ENCODE peak calls at places on chromosomes 2 and 18, in six cellular contexts. D is left lung, Z is endodermal cell, B is right lobe of liver, R is RWPE1, J is sigmoid colon. F is an unnamed sample.
A peak's percentile ranks its signal among the peaks of the same experiment; 100 is the strongest.

GRCh38 chr2:6940820-6941219 is 23.6 kb downstream of the RNF144A start:
- DNase-seq in R (no peak), J (no peak), D (no peak), B (no peak), Z (peak; percentile 70), F (no peak)

GRCh38 chr2:222930862-222931261 is 70.0 kb downstream of the ACSL3 start:
- DNase-seq in B (no peak), R (no peak), J (no peak), D (no peak), Z (no peak), F (no peak)

GRCh38 chr2:171447675-171448074 is 13.6 kb downstream of the DCAF17 start:
- DNase-seq in J (no peak), B (no peak), D (no peak), Z (no peak), R (no peak), F (no peak)

GRCh38 chr2:83536489-83537020 is 922.5 kb downstream of the SUCLG1 start:
- DNase-seq in D (no peak), B (no peak), Z (no peak), R (peak; percentile 64), J (no peak), F (no peak)

GRCh38 chr2:24052951-24053350 is 3.4 kb downstream of the FKBP1B start:
- DNase-seq in D (no peak), J (no peak), R (no peak), B (no peak), Z (no peak), F (no peak)

GRCh38 chr2:191688934-191689695 is 11.2 kb downstream of the NABP1 start:
- DNase-seq in J (no peak), D (no peak), R (peak; percentile 87), B (no peak), Z (no peak), F (no peak)

GRCh38 chr2:101991731-101992145 is at the start of gene IL1R2:
- DNase-seq in R (no peak), J (no peak), Z (no peak), D (peak; percentile 88), B (peak; percentile 56), F (no peak)

GRCh38 chr2:133886735-133887675 is 318.7 kb upstream of the NCKAP5 start:
- DNase-seq in B (peak; percentile 71), Z (peak; percentile 91), R (peak; percentile 80), D (peak; percentile 60), J (peak; percentile 70), F (peak; percentile 66)

GRCh38 chr2:170101789-170102188 is 76.2 kb upstream of the MYO3B start:
- DNase-seq in R (no peak), J (no peak), B (no peak), Z (no peak), D (no peak), F (no peak)

GRCh38 chr18:9285604-9286003 is 49.0 kb upstream of the TWSG1 start:
- DNase-seq in D (no peak), R (no peak), Z (no peak), B (no peak), J (no peak), F (no peak)

GRCh38 chr2:234670052-234670451 is 173.2 kb upstream of the ARL4C start:
- DNase-seq in Z (peak; percentile 15), J (no peak), B (no peak), D (no peak), R (peak; percentile 88), F (no peak)

GRCh38 chr2:101738649-101739048 is 41.1 kb downstream of the MAP4K4 start:
- DNase-seq in B (no peak), J (no peak), D (no peak), Z (no peak), R (no peak), F (no peak)

GRCh38 chr2:188609321-188610049 is 317.8 kb downstream of the GULP1 start:
- DNase-seq in Z (no peak), B (no peak), D (no peak), J (no peak), R (no peak), F (no peak)

GRCh38 chr2:101463885-101464653 is 10.8 kb downstream of the RFX8 start:
- DNase-seq in D (no peak), B (no peak), J (no peak), Z (no peak), R (no peak), F (no peak)

GRCh38 chr2:55952415-55952814 is 28.8 kb upstream of the EFEMP1 start:
- DNase-seq in J (no peak), R (no peak), B (no peak), D (no peak), Z (no peak), F (no peak)

GRCh38 chr2:16186661-16187516 is 246.5 kb downstream of the MYCN start:
- DNase-seq in R (no peak), D (no peak), J (no peak), Z (no peak), B (no peak), F (no peak)

DNA sequence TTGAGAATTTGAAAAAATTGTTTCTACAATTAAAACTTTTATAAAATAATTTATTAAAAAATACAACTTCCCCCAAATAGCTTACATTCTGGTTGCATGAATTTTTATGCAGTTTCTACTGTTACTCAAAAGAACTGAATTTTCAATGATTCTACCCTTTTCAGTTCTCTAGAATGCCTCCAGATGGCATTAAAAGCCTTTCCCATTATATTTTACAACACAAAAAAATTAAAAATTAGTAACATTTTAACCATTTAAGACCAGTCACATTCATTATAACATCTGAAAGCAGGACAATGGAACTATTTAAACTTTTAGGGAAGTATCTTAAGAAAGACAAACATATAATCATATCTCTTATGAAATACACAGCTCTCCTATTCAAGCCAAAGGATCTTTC is 236.0 kb upstream of the REV1 start:
- DNase-seq in J (no peak), B (no peak), R (no peak), Z (no peak), D (no peak), F (no peak)
- TF ChIP-seq CTCF in J (no peak), B (peak; percentile 35), R (no peak), Z (peak; percentile 71), D (peak; percentile 40), F (no peak)

GRCh38 chr18:4789506-4789905 is 334.4 kb upstream of the DLGAP1 start:
- DNase-seq in Z (no peak), R (no peak), B (no peak), J (no peak), D (no peak), F (no peak)
- TF ChIP-seq CTCF in Z (no peak), R (no peak), B (no peak), J (no peak), D (no peak), F (no peak)

DNA sequence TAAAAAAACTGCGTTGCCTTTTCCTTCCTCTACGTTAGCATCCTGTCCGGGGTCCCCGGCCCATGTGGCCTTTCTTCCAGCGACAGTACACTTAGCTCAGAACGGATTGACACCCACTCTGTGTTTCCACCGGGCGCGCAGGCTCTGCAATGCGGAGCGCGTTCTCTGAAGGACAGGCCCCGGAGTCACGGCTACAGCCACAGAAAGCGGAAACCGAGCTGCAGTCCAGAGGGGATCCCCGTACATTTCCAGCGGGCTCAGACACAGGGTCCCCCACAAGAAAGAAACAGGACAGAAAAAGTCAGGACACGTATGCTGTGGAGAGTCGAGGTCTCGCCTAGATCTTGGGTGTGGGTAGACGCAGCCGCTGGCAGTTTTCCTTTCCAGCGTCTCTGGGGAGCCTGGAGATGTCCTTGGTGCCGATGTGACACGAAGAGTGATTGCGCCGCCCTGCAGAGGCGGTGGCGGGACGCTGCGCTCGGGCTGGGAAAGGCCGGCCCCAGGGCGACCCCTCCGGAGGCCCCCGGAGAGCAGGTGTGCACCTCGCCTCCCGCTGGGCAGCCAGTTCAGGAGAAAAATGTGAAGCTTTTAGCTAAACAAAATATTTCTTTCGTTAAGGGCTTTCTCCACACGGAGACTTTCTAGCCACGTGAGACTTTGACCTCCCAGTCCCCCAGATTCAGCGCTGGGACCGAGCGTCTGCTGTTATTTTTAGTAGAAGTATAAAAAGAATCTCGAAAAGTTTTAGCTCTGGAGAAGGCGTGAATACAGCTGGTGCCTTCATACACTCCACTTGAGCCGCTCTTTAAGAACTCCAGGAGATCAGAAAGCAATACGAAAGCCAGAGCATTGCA is 1.3 kb upstream of the ACKR3 start:
- DNase-seq in J (peak; percentile 80), D (peak; percentile 87), B (peak; percentile 58), R (no peak), Z (peak; percentile 79), F (peak; percentile 76)
- TF ChIP-seq CTCF in J (no peak), D (no peak), B (no peak), R (no peak), Z (peak; percentile 47), F (peak; percentile 40)

GRCh38 chr18:36744261-36744876 is 84.4 kb downstream of the TPGS2 start:
- DNase-seq in B (no peak), R (no peak), D (no peak), J (no peak), Z (no peak), F (no peak)
- TF ChIP-seq CTCF in B (no peak), R (no peak), D (no peak), J (no peak), Z (no peak), F (no peak)

DNA sequence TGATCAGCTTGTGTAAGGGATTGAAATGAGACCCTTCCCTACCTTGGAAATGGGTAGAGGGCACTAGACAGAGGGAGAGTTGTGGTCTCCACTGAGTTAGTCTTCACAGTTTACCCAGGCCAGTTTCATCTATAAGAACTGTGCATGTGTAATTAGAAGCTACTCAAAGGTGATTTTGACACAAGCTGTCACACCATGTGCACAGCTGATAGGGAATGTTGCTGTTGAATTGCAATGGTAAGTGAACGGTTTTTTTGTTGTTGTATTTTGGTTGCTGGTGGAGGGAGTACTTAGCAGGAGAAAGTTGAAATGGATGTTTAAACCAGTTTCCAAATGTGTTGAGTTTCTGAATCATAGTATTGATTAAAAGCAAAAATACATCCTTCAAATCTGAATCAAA is 168.9 kb downstream of the LCLAT1 start:
- DNase-seq in Z (no peak), J (no peak), R (no peak), D (no peak), B (no peak), F (no peak)
- TF ChIP-seq CTCF in Z (no peak), J (no peak), R (no peak), D (no peak), B (no peak), F (no peak)

GRCh38 chr2:238591732-238592131 is 165.0 kb downstream of the ASB1 start:
- DNase-seq in R (no peak), Z (no peak), J (no peak), B (no peak), D (no peak), F (no peak)
- TF ChIP-seq CTCF in R (no peak), Z (no peak), J (no peak), B (no peak), D (no peak), F (no peak)

DNA sequence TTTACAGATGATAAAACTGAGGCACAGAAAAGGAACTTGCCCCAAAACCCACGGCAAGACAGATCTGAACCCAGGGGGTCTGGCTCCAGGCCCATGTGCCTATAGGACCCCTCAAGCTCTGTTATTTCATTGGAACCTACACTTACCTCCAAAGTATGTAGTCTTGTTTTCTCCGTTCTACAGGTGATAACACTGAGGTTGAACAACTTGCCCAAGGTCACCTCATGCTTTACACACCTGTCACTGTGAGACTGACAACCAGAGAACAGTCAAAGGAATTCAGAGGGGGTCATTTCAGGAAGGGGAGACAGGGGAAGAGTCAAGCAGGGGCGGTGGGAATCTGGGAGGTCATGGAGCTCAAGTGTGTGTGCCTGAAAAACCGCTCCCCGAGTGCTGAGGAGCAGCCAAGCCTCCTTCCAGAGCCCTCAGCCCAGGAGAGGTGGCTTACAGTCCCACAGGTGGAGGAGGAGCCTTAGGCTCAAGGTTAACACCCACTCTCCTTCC is 47.7 kb downstream of the SERTAD2 start:
- DNase-seq in D (no peak), B (no peak), Z (no peak), R (no peak), J (peak; percentile 65), F (no peak)
- TF ChIP-seq CTCF in D (no peak), B (no peak), Z (no peak), R (no peak), J (no peak), F (no peak)